ENCODE peak calls at places on chromosomes 6 and 20, in four cellular contexts. One of them, this sample, is unnamed.
A peak's percentile ranks its signal among the peaks of the same experiment; 100 is the strongest.

GRCh38 chr20:34874094-34874654 is 1.5 kb upstream of the GGT7 start:
- DNase-seq in IMR-90: peak; percentile 87
- DNase-seq in GM12878: peak; percentile 50
- DNase-seq in SK-N-SH: peak; percentile 77
- DNase-seq in this sample: peak; percentile 90

GRCh38 chr6:37306624-37307222 is 47.1 kb upstream of the RNF8 start:
- DNase-seq in IMR-90: no peak
- DNase-seq in GM12878: no peak
- DNase-seq in SK-N-SH: no peak
- DNase-seq in this sample: no peak

GRCh38 chr6:119241124-119241491 is 108.5 kb downstream of the MAN1A1 start:
- DNase-seq in IMR-90: peak; percentile 59
- DNase-seq in SK-N-SH: no peak
- DNase-seq in GM12878: peak; percentile 8
- DNase-seq in this sample: no peak

GRCh38 chr6:11381801-11382513 is 149.5 kb upstream of the NEDD9 start:
- DNase-seq in GM12878: peak; percentile 92
- DNase-seq in SK-N-SH: no peak
- DNase-seq in IMR-90: no peak
- DNase-seq in this sample: no peak

GRCh38 chr6:166331503-166332133 is 10.7 kb downstream of the SFT2D1 start:
- DNase-seq in GM12878: no peak
- DNase-seq in SK-N-SH: no peak
- DNase-seq in IMR-90: no peak
- DNase-seq in this sample: no peak

GRCh38 chr6:9766240-9766915 is 648.5 kb downstream of the TFAP2A start:
- DNase-seq in GM12878: peak; percentile 12
- DNase-seq in IMR-90: peak; percentile 86
- DNase-seq in SK-N-SH: no peak
- DNase-seq in this sample: peak; percentile 5

GRCh38 chr6:137933696-137934095 is 66.6 kb downstream of the TNFAIP3 start:
- DNase-seq in GM12878: no peak
- DNase-seq in SK-N-SH: no peak
- DNase-seq in IMR-90: peak; percentile 75
- DNase-seq in this sample: no peak

GRCh38 chr20:53394433-53394832 is 199.2 kb downstream of the ZNF217 start:
- DNase-seq in IMR-90: no peak
- DNase-seq in GM12878: no peak
- DNase-seq in SK-N-SH: no peak
- DNase-seq in this sample: no peak

GRCh38 chr6:135910943-135911618 is 59.6 kb downstream of the PDE7B start:
- DNase-seq in IMR-90: no peak
- DNase-seq in SK-N-SH: no peak
- DNase-seq in GM12878: no peak
- DNase-seq in this sample: no peak

GRCh38 chr6:158142789-158143188 is 25.3 kb downstream of the SERAC1 start:
- DNase-seq in SK-N-SH: no peak
- DNase-seq in GM12878: no peak
- DNase-seq in IMR-90: peak; percentile 88
- DNase-seq in this sample: no peak

GRCh38 chr6:161079566-161080262 is 88.1 kb downstream of the MAP3K4 start:
- DNase-seq in GM12878: no peak
- DNase-seq in SK-N-SH: no peak
- DNase-seq in IMR-90: peak; percentile 88
- DNase-seq in this sample: no peak

GRCh38 chr6:7846971-7847818 is 63.4 kb downstream of the TXNDC5 start:
- DNase-seq in GM12878: no peak
- DNase-seq in IMR-90: peak; percentile 74
- DNase-seq in SK-N-SH: no peak
- DNase-seq in this sample: no peak

GRCh38 chr20:31770243-31770642 is 31.2 kb downstream of the TPX2 start:
- DNase-seq in GM12878: no peak
- DNase-seq in SK-N-SH: no peak
- DNase-seq in IMR-90: no peak
- DNase-seq in this sample: no peak

GRCh38 chr6:45231660-45232059 is 96.5 kb upstream of the RUNX2 start:
- DNase-seq in SK-N-SH: no peak
- DNase-seq in IMR-90: no peak
- DNase-seq in GM12878: no peak
- DNase-seq in this sample: no peak

GRCh38 chr20:13111249-13111911 is 102.6 kb downstream of the SPTLC3 start:
- DNase-seq in SK-N-SH: no peak
- DNase-seq in IMR-90: no peak
- DNase-seq in GM12878: no peak
- DNase-seq in this sample: no peak

GRCh38 chr6:95545691-95546090 is 31.6 kb upstream of the MANEA start:
- DNase-seq in GM12878: no peak
- DNase-seq in IMR-90: no peak
- DNase-seq in SK-N-SH: no peak
- DNase-seq in this sample: no peak

GRCh38 chr6:133062702-133063319 is 178.3 kb upstream of the EYA4 start:
- DNase-seq in SK-N-SH: no peak
- DNase-seq in IMR-90: peak; percentile 30
- DNase-seq in GM12878: no peak
- DNase-seq in this sample: no peak

GRCh38 chr6:166642646-166643045 is 15.6 kb upstream of the RPS6KA2 start:
- DNase-seq in GM12878: no peak
- DNase-seq in IMR-90: no peak
- DNase-seq in SK-N-SH: no peak
- DNase-seq in this sample: no peak

GRCh38 chr6:586553-586952 is 70.3 kb downstream of the HUS1B start:
- DNase-seq in SK-N-SH: no peak
- DNase-seq in GM12878: no peak
- DNase-seq in IMR-90: no peak
- DNase-seq in this sample: no peak

GRCh38 chr6:132490478-132491204 is 22.3 kb downstream of the STX7 start:
- DNase-seq in GM12878: no peak
- DNase-seq in SK-N-SH: no peak
- DNase-seq in IMR-90: no peak
- DNase-seq in this sample: no peak

GRCh38 chr6:78867370-78868040 is at the start of gene IRAK1BP1:
- DNase-seq in SK-N-SH: peak; percentile 90
- DNase-seq in GM12878: peak; percentile 49
- DNase-seq in IMR-90: peak; percentile 75
- DNase-seq in this sample: peak; percentile 85

GRCh38 chr6:17762651-17763050 is 55.9 kb upstream of the NUP153 start:
- DNase-seq in SK-N-SH: no peak
- DNase-seq in GM12878: no peak
- DNase-seq in IMR-90: no peak
- DNase-seq in this sample: no peak

GRCh38 chr20:10921491-10922010 is 247.8 kb upstream of the JAG1 start:
- DNase-seq in IMR-90: no peak
- DNase-seq in SK-N-SH: no peak
- DNase-seq in GM12878: no peak
- DNase-seq in this sample: no peak

GRCh38 chr20:38186788-38187221 is 21.7 kb upstream of the TGM2 start:
- DNase-seq in GM12878: no peak
- DNase-seq in IMR-90: peak; percentile 38
- DNase-seq in SK-N-SH: no peak
- DNase-seq in this sample: peak; percentile 72

GRCh38 chr6:111646942-111647341 is 41.3 kb upstream of the TRAF3IP2 start:
- DNase-seq in SK-N-SH: no peak
- DNase-seq in GM12878: no peak
- DNase-seq in IMR-90: peak; percentile 91
- DNase-seq in this sample: no peak

GRCh38 chr20:58892126-58892931 is 39.8 kb downstream of the GNAS start:
- DNase-seq in SK-N-SH: peak; percentile 89
- DNase-seq in GM12878: no peak
- DNase-seq in IMR-90: peak; percentile 50
- DNase-seq in this sample: peak; percentile 80

GRCh38 chr6:153000243-153000642 is 2.3 kb downstream of the MTRF1L start:
- DNase-seq in IMR-90: no peak
- DNase-seq in GM12878: no peak
- DNase-seq in SK-N-SH: no peak
- DNase-seq in this sample: no peak

GRCh38 chr6:90220273-90220672 is 76.4 kb downstream of the BACH2 start:
- DNase-seq in SK-N-SH: no peak
- DNase-seq in GM12878: no peak
- DNase-seq in IMR-90: no peak
- DNase-seq in this sample: no peak

GRCh38 chr6:32940656-32941411 is at the start of gene HLA-DMB:
- DNase-seq in SK-N-SH: peak; percentile 53
- DNase-seq in IMR-90: peak; percentile 73
- DNase-seq in GM12878: peak; percentile 97
- DNase-seq in this sample: peak; percentile 79

GRCh38 chr6:106256201-106256968 is 69.2 kb downstream of the ATG5 start:
- DNase-seq in SK-N-SH: peak; percentile 58
- DNase-seq in GM12878: no peak
- DNase-seq in IMR-90: peak; percentile 72
- DNase-seq in this sample: peak; percentile 18

GRCh38 chr6:11378639-11379038 is 146.2 kb upstream of the NEDD9 start:
- DNase-seq in IMR-90: no peak
- DNase-seq in SK-N-SH: no peak
- DNase-seq in GM12878: no peak
- DNase-seq in this sample: no peak

GRCh38 chr6:137692308-137692707 is 174.8 kb upstream of the TNFAIP3 start:
- DNase-seq in GM12878: no peak
- DNase-seq in IMR-90: no peak
- DNase-seq in SK-N-SH: no peak
- DNase-seq in this sample: no peak

GRCh38 chr6:27451660-27452390 is 21.1 kb downstream of the ZNF184 start:
- DNase-seq in SK-N-SH: no peak
- DNase-seq in IMR-90: no peak
- DNase-seq in GM12878: no peak
- DNase-seq in this sample: no peak

GRCh38 chr6:41214559-41215238 is 13.4 kb upstream of the TREML4 start:
- DNase-seq in IMR-90: no peak
- DNase-seq in GM12878: no peak
- DNase-seq in SK-N-SH: no peak
- DNase-seq in this sample: no peak

GRCh38 chr20:62025832-62026563 is 39.7 kb downstream of the TAF4 start:
- DNase-seq in GM12878: no peak
- DNase-seq in SK-N-SH: peak; percentile 58
- DNase-seq in IMR-90: peak; percentile 74
- DNase-seq in this sample: no peak

GRCh38 chr20:62023935-62024334 is 41.7 kb downstream of the TAF4 start:
- DNase-seq in SK-N-SH: no peak
- DNase-seq in GM12878: no peak
- DNase-seq in IMR-90: no peak
- DNase-seq in this sample: no peak

GRCh38 chr20:62026564-62026856 is 39.2 kb downstream of the TAF4 start:
- DNase-seq in GM12878: no peak
- DNase-seq in SK-N-SH: no peak
- DNase-seq in IMR-90: no peak
- DNase-seq in this sample: no peak

GRCh38 chr20:62027116-62027515 is 38.6 kb downstream of the TAF4 start:
- DNase-seq in GM12878: no peak
- DNase-seq in SK-N-SH: no peak
- DNase-seq in IMR-90: peak; percentile 28
- DNase-seq in this sample: no peak

DNA sequence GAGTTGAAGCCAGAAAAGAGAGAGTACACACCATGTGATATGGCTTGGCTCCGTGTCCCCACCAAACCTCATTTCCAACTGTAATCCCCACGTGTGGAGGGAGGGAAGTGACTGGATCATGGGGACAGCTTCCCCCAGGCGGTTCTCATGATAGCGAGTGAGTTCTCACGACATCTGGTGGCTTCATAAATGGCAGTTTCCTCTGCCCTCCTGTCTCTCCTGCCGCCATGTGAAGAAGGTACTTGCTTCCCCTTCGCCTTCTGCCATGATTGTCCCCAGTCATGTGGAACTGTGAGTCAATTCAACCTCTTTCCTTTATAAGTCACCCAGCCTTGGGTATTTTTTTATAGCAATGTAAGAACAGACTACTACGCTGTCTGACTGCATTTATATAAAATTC is 40.3 kb downstream of the TAF4 start:
- DNase-seq in GM12878: no peak
- DNase-seq in SK-N-SH: no peak
- DNase-seq in IMR-90: no peak
- DNase-seq in this sample: no peak
- TF ChIP-seq RCOR1 in GM12878: no peak
- TF ChIP-seq RCOR1 in SK-N-SH: no peak
- TF ChIP-seq RCOR1 in IMR-90: no peak
- TF ChIP-seq RCOR1 in this sample: no peak

GRCh38 chr6:39266782-39267355 is 37.6 kb upstream of the KCNK5 start:
- DNase-seq in IMR-90: no peak
- DNase-seq in SK-N-SH: no peak
- DNase-seq in GM12878: no peak
- DNase-seq in this sample: no peak

GRCh38 chr6:39266375-39266774 is 37.1 kb upstream of the KCNK5 start:
- DNase-seq in SK-N-SH: no peak
- DNase-seq in GM12878: no peak
- DNase-seq in IMR-90: no peak
- DNase-seq in this sample: no peak

GRCh38 chr6:39260953-39261352 is 31.7 kb upstream of the KCNK5 start:
- DNase-seq in SK-N-SH: no peak
- DNase-seq in GM12878: no peak
- DNase-seq in IMR-90: no peak
- DNase-seq in this sample: no peak

GRCh38 chr6:39260451-39260850 is 31.2 kb upstream of the KCNK5 start:
- DNase-seq in SK-N-SH: no peak
- DNase-seq in GM12878: no peak
- DNase-seq in IMR-90: no peak
- DNase-seq in this sample: no peak

DNA sequence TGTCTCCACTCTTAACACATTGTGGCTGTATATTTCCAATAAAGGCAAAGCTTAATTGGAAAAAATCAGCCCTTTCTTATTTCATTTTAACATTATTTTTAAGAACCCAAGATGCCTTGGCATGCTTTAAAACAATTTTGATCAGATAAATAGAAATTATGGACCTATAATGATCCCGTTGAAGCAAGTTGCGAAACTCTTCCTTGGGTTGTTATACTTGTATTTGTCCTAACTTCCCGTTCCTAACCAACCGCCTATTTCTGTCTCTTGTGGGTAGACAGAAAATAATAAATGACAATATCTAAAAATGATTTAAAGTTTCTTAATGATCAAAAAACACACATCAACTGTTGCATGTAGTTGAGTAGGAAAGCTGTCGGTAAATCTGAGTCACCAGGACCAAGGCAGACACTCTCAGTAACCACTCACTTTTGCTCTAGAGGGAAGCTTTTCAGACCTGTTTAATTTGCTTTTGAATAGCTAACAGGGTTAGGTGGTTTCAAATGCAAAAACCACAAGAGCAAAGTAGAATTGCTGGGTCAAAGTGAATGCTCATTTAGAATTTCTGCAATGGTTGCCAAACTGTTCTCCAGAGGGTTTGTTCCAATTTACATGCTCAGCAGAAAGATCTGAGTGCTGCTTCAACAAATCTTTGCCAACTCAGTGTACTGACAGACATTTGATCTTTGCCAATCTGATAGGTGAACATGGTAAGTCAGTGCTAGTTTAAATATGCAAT is 34.2 kb upstream of the KCNK5 start:
- DNase-seq in IMR-90: no peak
- DNase-seq in GM12878: no peak
- DNase-seq in SK-N-SH: no peak
- DNase-seq in this sample: no peak
- TF ChIP-seq RCOR1 in IMR-90: no peak
- TF ChIP-seq RCOR1 in GM12878: no peak
- TF ChIP-seq RCOR1 in SK-N-SH: no peak
- TF ChIP-seq RCOR1 in this sample: no peak

GRCh38 chr20:3276400-3277015 is 37.5 kb upstream of the SLC4A11 start:
- DNase-seq in IMR-90: peak; percentile 22
- DNase-seq in GM12878: no peak
- DNase-seq in SK-N-SH: no peak
- DNase-seq in this sample: peak; percentile 66
- TF ChIP-seq RCOR1 in IMR-90: no peak
- TF ChIP-seq RCOR1 in GM12878: no peak
- TF ChIP-seq RCOR1 in SK-N-SH: no peak
- TF ChIP-seq RCOR1 in this sample: no peak

GRCh38 chr6:28785962-28786679 is 137.7 kb downstream of the TRIM27 start:
- DNase-seq in IMR-90: no peak
- DNase-seq in SK-N-SH: no peak
- DNase-seq in GM12878: no peak
- DNase-seq in this sample: no peak
- TF ChIP-seq RCOR1 in IMR-90: no peak
- TF ChIP-seq RCOR1 in SK-N-SH: no peak
- TF ChIP-seq RCOR1 in GM12878: no peak
- TF ChIP-seq RCOR1 in this sample: no peak